ENCODE peak calls at places on chromosomes 11 and 22, in six cellular contexts. One of them, this sample, is unnamed.

GRCh38 chr11:96090711-96091110 is 166.8 kb upstream of the MTMR2 start:
- DNase-seq in GM20000: no peak
- DNase-seq in amniotic stem cell: no peak
- DNase-seq in myocyte: peak; percentile 78
- DNase-seq in progenitor cell of endocrine pancreas: no peak
- DNase-seq in naive thymus-derived CD8-positive, alpha-beta T cell: no peak
- DNase-seq in this sample: no peak

GRCh38 chr11:74280494-74280893 is 30.9 kb downstream of the P4HA3 start:
- DNase-seq in GM20000: no peak
- DNase-seq in amniotic stem cell: no peak
- DNase-seq in myocyte: no peak
- DNase-seq in progenitor cell of endocrine pancreas: no peak
- DNase-seq in naive thymus-derived CD8-positive, alpha-beta T cell: no peak
- DNase-seq in this sample: no peak

GRCh38 chr11:133347988-133348387 is 184.3 kb downstream of the OPCML start:
- DNase-seq in GM20000: no peak
- DNase-seq in amniotic stem cell: no peak
- DNase-seq in myocyte: no peak
- DNase-seq in progenitor cell of endocrine pancreas: no peak
- DNase-seq in naive thymus-derived CD8-positive, alpha-beta T cell: no peak
- DNase-seq in this sample: no peak

GRCh38 chr11:46535688-46536087 is 58.1 kb downstream of the AMBRA1 start:
- DNase-seq in GM20000: no peak
- DNase-seq in amniotic stem cell: no peak
- DNase-seq in myocyte: no peak
- DNase-seq in progenitor cell of endocrine pancreas: no peak
- DNase-seq in naive thymus-derived CD8-positive, alpha-beta T cell: no peak
- DNase-seq in this sample: no peak

GRCh38 chr11:44564653-44565007 is 833 bp upstream of the CD82 start:
- DNase-seq in GM20000: no peak
- DNase-seq in amniotic stem cell: peak; percentile 75
- DNase-seq in myocyte: peak; percentile 93
- DNase-seq in progenitor cell of endocrine pancreas: no peak
- DNase-seq in naive thymus-derived CD8-positive, alpha-beta T cell: no peak
- DNase-seq in this sample: no peak

GRCh38 chr22:46149998-46150549 is at the start of gene PPARA:
- DNase-seq in GM20000: peak; percentile 100
- DNase-seq in amniotic stem cell: peak; percentile 43
- DNase-seq in myocyte: peak; percentile 87
- DNase-seq in progenitor cell of endocrine pancreas: peak; percentile 73
- DNase-seq in naive thymus-derived CD8-positive, alpha-beta T cell: peak; percentile 84
- DNase-seq in this sample: peak; percentile 82

GRCh38 chr11:91350931-91351330 is 873.7 kb upstream of the FAT3 start:
- DNase-seq in GM20000: no peak
- DNase-seq in amniotic stem cell: no peak
- DNase-seq in myocyte: no peak
- DNase-seq in progenitor cell of endocrine pancreas: no peak
- DNase-seq in naive thymus-derived CD8-positive, alpha-beta T cell: no peak
- DNase-seq in this sample: no peak

GRCh38 chr11:131880279-131880678 is 509.9 kb downstream of the NTM start:
- DNase-seq in GM20000: no peak
- DNase-seq in amniotic stem cell: no peak
- DNase-seq in myocyte: no peak
- DNase-seq in progenitor cell of endocrine pancreas: no peak
- DNase-seq in naive thymus-derived CD8-positive, alpha-beta T cell: no peak
- DNase-seq in this sample: no peak

GRCh38 chr11:125328181-125328580 is 163.6 kb downstream of the PKNOX2 start:
- DNase-seq in GM20000: no peak
- DNase-seq in amniotic stem cell: no peak
- DNase-seq in myocyte: no peak
- DNase-seq in progenitor cell of endocrine pancreas: no peak
- DNase-seq in naive thymus-derived CD8-positive, alpha-beta T cell: no peak
- DNase-seq in this sample: no peak

GRCh38 chr22:32745251-32745995 is 56.1 kb upstream of the TIMP3 start:
- DNase-seq in GM20000: no peak
- DNase-seq in amniotic stem cell: no peak
- DNase-seq in myocyte: no peak
- DNase-seq in progenitor cell of endocrine pancreas: no peak
- DNase-seq in naive thymus-derived CD8-positive, alpha-beta T cell: no peak
- DNase-seq in this sample: no peak

This sample was measured in hippocampal formation.